ENCODE peak calls at places on chromosomes 13 and 19, in five cellular contexts. V is astrocyte of the spinal cord, M is heart right ventricle, N is thoracic aorta, W is endothelial cell of umbilical vein. Z is an unnamed sample.

GRCh38 chr13:109330941-109331340 is 455.4 kb downstream of the IRS2 start:
- DNase-seq in W (no peak), M (no peak), V (peak; percentile 24), N (no peak), Z (no peak)

GRCh38 chr19:15721208-15721607 is 6.6 kb upstream of the OR10H2 start:
- DNase-seq in N (no peak), M (no peak), V (no peak), W (no peak), Z (no peak)

GRCh38 chr19:17841810-17842662 is 5.7 kb downstream of the JAK3 start:
- DNase-seq in V (peak; percentile 82), M (peak; percentile 76), W (peak; percentile 72), N (no peak), Z (no peak)

GRCh38 chr19:19749332-19750130 is 16.6 kb upstream of the ZNF14 start:
- DNase-seq in V (no peak), N (no peak), M (no peak), W (no peak), Z (no peak)

GRCh38 chr13:23183292-23183691 is 2.5 kb downstream of the SGCG start:
- DNase-seq in M (peak; percentile 45), V (no peak), W (no peak), N (no peak), Z (no peak)

GRCh38 chr19:2495651-2496316 is 19.9 kb downstream of the GADD45B start:
- DNase-seq in N (no peak), V (no peak), W (no peak), M (peak; percentile 77), Z (no peak)

GRCh38 chr19:13621413-13621812 is 115.1 kb upstream of the CACNA1A start:
- DNase-seq in W (no peak), V (peak; percentile 95), N (no peak), M (no peak), Z (no peak)

GRCh38 chr19:14475251-14476073 is at the start of gene PTGER1:
- DNase-seq in W (no peak), N (no peak), V (peak; percentile 23), M (no peak), Z (no peak)

GRCh38 chr13:52847322-52847681 is 1.1 kb downstream of the PCDH8 start:
- DNase-seq in M (no peak), V (no peak), W (no peak), N (no peak), Z (no peak)

GRCh38 chr19:3544054-3544376 is 5.0 kb downstream of the TEKTIP1 start:
- DNase-seq in W (no peak), N (no peak), V (no peak), M (no peak), Z (no peak)

GRCh38 chr13:48000559-48001126 is 430 bp downstream of the SUCLA2 start:
- DNase-seq in W (peak; percentile 40), N (no peak), M (no peak), V (peak; percentile 9), Z (no peak)

GRCh38 chr19:7415163-7415856 is 66.6 kb downstream of the ARHGEF18 start:
- DNase-seq in M (no peak), W (no peak), V (peak; percentile 63), N (no peak), Z (no peak)

GRCh38 chr13:76832258-76832988 is 53.8 kb downstream of the KCTD12 start:
- DNase-seq in N (no peak), W (no peak), V (no peak), M (no peak), Z (no peak)

GRCh38 chr19:50551034-50551712 is 17.1 kb downstream of the LRRC4B start:
- DNase-seq in M (no peak), W (no peak), N (no peak), V (no peak), Z (no peak)

GRCh38 chr19:50551713-50552187 is 16.5 kb downstream of the LRRC4B start:
- DNase-seq in V (no peak), N (no peak), W (no peak), M (no peak), Z (no peak)

GRCh38 chr19:50549059-50549926 is 18.9 kb downstream of the LRRC4B start:
- DNase-seq in V (no peak), W (no peak), M (no peak), N (no peak), Z (no peak)

GRCh38 chr19:50549927-50550593 is 18.2 kb downstream of the LRRC4B start:
- DNase-seq in W (no peak), M (no peak), V (no peak), N (no peak), Z (no peak)

GRCh38 chr19:50550594-50550966 is 17.7 kb downstream of the LRRC4B start:
- DNase-seq in V (no peak), M (no peak), W (no peak), N (no peak), Z (no peak)
- H3K4me3 ChIP-seq in V (no peak overlapping the region), M (peak overlapping the region; percentile 34), W (no peak overlapping the region), N (peak overlapping the region; percentile 64), Z (peak overlapping the region; percentile 31)

GRCh38 chr19:33086955-33087354 is 6.0 kb downstream of the GPATCH1 start:
- DNase-seq in N (no peak), W (no peak), V (no peak), M (no peak), Z (no peak)
- TF ChIP-seq CTCF in N (no peak), W (no peak), V (no peak), M (no peak), Z (no peak)

GRCh38 chr13:72259528-72259927 is 392.5 kb upstream of the DACH1 start:
- DNase-seq in N (no peak), M (no peak), V (no peak), W (no peak), Z (no peak)
- H3K4me3 ChIP-seq in N (no peak overlapping the region), M (no peak overlapping the region), V (no peak overlapping the region), W (no peak overlapping the region), Z (no peak overlapping the region)

DNA sequence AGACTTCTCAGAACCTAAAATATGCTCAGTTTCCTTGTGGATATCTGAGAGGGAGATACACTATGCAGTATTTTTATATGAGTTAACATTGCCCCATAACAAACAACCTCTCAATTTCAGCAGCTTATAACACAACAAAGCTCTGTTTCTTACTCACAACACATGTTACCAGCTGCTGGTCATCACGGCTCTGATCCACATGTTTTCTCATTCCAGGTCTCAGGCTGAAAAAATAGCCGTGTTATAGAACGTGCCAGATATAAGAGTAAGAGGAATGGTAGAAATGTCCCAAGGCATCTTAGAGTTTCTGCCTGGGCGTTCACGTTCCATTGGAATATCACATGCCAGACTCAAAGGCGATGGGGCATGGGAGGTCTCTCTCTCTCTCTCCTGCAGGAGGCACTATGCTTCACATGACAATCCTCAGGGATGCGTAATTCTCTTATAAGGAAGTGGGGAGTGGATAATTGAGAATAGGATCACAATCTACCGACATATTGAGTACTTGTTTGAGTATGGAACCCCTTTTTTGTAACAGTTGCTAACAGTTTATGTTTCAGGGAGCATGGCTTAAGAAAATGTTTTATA is 246.6 kb downstream of the NHLRC3 start:
- DNase-seq in M (no peak), N (no peak), V (no peak), W (no peak), Z (no peak)
- TF ChIP-seq CTCF in M (peak; percentile 11), N (no peak), V (peak; percentile 1), W (no peak), Z (no peak)

GRCh38 chr13:30156826-30157615 is 150.3 kb downstream of the KATNAL1 start:
- DNase-seq in N (no peak), W (no peak), M (no peak), V (no peak), Z (no peak)

GRCh38 chr13:30156270-30156669 is 151.1 kb downstream of the KATNAL1 start:
- DNase-seq in M (no peak), V (no peak), W (no peak), N (no peak), Z (no peak)

GRCh38 chr13:30157616-30157993 is 149.7 kb downstream of the KATNAL1 start:
- DNase-seq in W (no peak), V (no peak), M (no peak), N (no peak), Z (no peak)

GRCh38 chr13:30159446-30159839 is 147.9 kb downstream of the KATNAL1 start:
- DNase-seq in M (no peak), W (no peak), N (no peak), V (peak; percentile 91), Z (no peak)

GRCh38 chr13:30158774-30159445 is 148.4 kb downstream of the KATNAL1 start:
- DNase-seq in M (no peak), W (no peak), N (no peak), V (peak; percentile 87), Z (no peak)
- H3K4me3 ChIP-seq in M (no peak overlapping the region), W (no peak overlapping the region), N (no peak overlapping the region), V (no peak overlapping the region), Z (no peak overlapping the region)

DNA sequence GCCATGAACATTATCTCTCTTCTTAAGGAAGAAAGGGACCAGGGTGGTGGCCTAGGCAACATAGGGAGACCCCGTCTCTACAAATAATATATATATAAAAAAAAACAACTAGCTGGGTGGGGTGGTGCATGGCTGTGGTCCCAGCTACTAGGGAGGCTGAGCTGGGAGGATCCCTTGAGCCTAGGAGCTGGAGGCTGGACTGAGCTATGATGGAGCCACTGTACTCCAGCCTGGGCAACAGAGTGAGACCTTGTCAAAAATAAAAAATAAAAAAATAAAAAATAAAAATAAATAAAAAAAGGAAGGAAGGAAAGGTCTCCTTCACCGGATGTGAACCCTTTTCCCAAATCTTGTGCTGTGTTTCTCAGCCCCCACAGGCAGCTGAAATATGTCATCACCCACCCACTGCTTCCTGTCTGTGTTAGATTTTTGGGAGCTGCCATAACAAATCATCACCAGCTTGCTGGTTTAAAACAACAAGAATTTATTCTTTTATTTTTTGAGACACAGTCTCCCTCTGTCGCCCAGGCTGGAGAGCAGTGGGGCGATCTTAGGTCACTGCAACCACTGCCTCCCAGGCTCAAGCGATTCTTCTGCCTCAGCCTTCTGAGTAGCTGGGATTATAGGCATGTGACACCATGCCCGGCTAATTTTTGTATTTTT is 9.5 kb upstream of the TSPAN16 start:
- DNase-seq in M (peak; percentile 79), W (peak; percentile 75), V (peak; percentile 19), N (no peak), Z (no peak)
- TF ChIP-seq CTCF in M (peak; percentile 49), W (no peak), V (peak; percentile 5), N (peak; percentile 15), Z (no peak)

GRCh38 chr19:749811-750210 is 1.1 kb upstream of the MISP start:
- DNase-seq in M (no peak), W (no peak), N (no peak), V (no peak), Z (no peak)

GRCh38 chr19:746208-746819 is 4.6 kb upstream of the MISP start:
- DNase-seq in N (no peak), V (no peak), W (no peak), M (no peak), Z (no peak)

GRCh38 chr19:746956-747355 is 4.0 kb upstream of the MISP start:
- DNase-seq in W (no peak), M (no peak), N (no peak), V (no peak), Z (no peak)

GRCh38 chr19:747432-748273 is 3.3 kb upstream of the MISP start:
- DNase-seq in V (no peak), W (no peak), N (no peak), M (no peak), Z (no peak)

DNA sequence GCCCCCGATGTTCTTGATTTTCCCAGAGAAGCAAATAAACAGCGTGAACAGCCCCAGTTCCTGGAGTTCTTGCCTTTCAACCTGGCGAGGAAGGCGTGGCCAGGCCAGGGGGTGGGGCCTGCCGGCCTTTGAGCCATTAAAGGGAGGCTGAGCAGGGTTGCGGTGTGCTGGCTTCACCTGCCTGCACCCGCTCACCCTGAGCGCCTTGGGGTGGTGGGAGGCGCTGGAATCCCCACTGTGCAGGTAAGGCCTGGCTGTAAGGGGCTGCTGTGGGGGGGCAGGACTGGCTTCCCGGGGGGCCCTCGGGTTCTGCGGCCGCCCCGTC is 2.7 kb upstream of the MISP start:
- DNase-seq in W (no peak), V (no peak), N (no peak), M (no peak), Z (no peak)
- H3K4me3 ChIP-seq in W (no peak overlapping the region), V (no peak overlapping the region), N (no peak overlapping the region), M (no peak overlapping the region), Z (no peak overlapping the region)

GRCh38 chr19:10774893-10775292 is 57.0 kb downstream of the DNM2 start:
- DNase-seq in W (no peak), M (no peak), V (no peak), N (no peak), Z (no peak)
- TF ChIP-seq CTCF in W (no peak), M (no peak), V (no peak), N (no peak), Z (no peak)